ENCODE peak calls at places on chromosomes 2 and 18, in seven cellular contexts. L, C, P, D, Q, U and R are unnamed samples. For H3K4me1, the result is how much of the 10 kb centered on the place peaks cover.

GRCh38 chr2:163934134-163934533 is 198.3 kb upstream of the FIGN start:
- DNase-seq in L (no peak), C (no peak), P (no peak), D (no peak), Q (no peak), U (peak), R (no peak)

GRCh38 chr2:191315365-191315752 is 70.2 kb downstream of the MYO1B start:
- DNase-seq in L (no peak), C (no peak), P (no peak), D (no peak), Q (no peak), U (no peak), R (no peak)

GRCh38 chr2:174333502-174334277 is 1.1 kb upstream of the SP9 start:
- DNase-seq in L (peak), C (no peak), P (peak), D (peak), Q (peak), U (no peak), R (peak)

GRCh38 chr2:39778775-39779751 is at the start of gene THUMPD2:
- DNase-seq in L (peak), C (peak), P (peak), D (peak), Q (peak), U (peak), R (peak)

GRCh38 chr2:18752667-18753422 is 163.5 kb upstream of the NT5C1B start:
- DNase-seq in L (no peak), C (peak), P (no peak), D (no peak), Q (peak), U (no peak), R (no peak)

GRCh38 chr2:143948710-143949109 is 571.2 kb downstream of the ZEB2 start:
- DNase-seq in L (no peak), C (peak), P (no peak), D (no peak), Q (no peak), U (no peak), R (no peak)

GRCh38 chr2:136932700-136933099 is 167.4 kb downstream of the THSD7B start:
- DNase-seq in L (peak), C (no peak), P (peak), D (peak), Q (no peak), U (peak), R (peak)

GRCh38 chr2:68911714-68912510 is 40.7 kb upstream of the BMP10 start:
- DNase-seq in L (no peak), C (no peak), P (no peak), D (no peak), Q (no peak), U (no peak), R (no peak)

GRCh38 chr18:28284132-28284531 is 107.2 kb upstream of the CDH2 start:
- DNase-seq in L (no peak), C (peak), P (no peak), D (no peak), Q (peak), U (no peak), R (no peak)

GRCh38 chr2:222264791-222265320 is 33.9 kb downstream of the PAX3 start:
- DNase-seq in L (no peak), C (no peak), P (no peak), D (no peak), Q (no peak), U (no peak), R (no peak)

GRCh38 chr2:31688282-31688681 is 107.5 kb upstream of the SRD5A2 start:
- DNase-seq in L (no peak), C (no peak), P (peak), D (no peak), Q (peak), U (peak), R (no peak)

DNA sequence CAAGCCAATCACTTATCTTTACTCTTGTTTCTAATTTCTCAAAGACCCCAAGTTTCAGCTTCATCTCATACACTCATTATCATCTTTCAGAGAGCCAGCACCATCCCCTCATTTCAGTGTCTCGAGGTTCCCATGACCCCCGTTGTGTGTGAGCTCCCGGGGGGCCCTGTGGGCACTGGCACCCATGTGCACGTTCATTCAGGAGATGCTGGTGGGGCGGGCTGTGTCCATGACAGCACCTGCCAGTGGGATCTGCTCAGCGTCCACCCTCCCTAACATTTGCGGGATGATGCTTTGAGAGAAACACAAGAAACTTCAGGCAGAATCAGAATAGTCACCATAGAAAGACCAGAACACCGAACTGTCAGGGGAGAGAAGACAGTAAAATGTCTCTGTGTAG is 120.5 kb downstream of the MBP start:
- DNase-seq in L (no peak), C (no peak), P (no peak), D (no peak), Q (no peak), U (no peak), R (no peak)
- H3K4me1 ChIP-seq in L (under half), C (under half), P (under half), D (under half), Q (under half), U (under half), R (under half)

DNA sequence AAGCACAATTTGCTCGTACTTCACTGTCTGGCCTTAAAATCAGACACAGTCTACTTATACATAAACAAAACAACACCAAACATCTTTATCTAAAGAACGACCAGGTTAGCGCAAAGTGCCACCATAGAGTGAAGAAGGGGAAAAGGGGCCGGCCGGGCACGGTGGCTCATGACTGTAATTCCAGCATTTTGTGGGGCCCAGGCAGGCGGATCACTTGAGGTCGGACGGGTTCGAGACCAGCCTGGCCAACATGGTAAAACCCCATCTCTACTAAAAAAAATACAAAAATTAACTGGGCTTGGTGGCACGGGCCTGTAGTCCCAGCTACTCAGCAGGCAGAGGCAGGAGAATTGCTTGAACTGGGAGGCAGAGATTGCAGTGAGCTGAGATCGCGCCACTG is 118.5 kb upstream of the RIOK3 start:
- DNase-seq in L (no peak), C (no peak), P (no peak), D (no peak), Q (no peak), U (no peak), R (no peak)
- H3K4ac ChIP-seq in L (no peak), C (no peak), P (no peak), D (no peak), Q (no peak), U (no peak), R (no peak)

GRCh38 chr2:207967121-207967520 is 58.2 kb downstream of the PLEKHM3 start:
- DNase-seq in L (no peak), C (no peak), P (peak), D (no peak), Q (no peak), U (no peak), R (no peak)
- H3K4me1 ChIP-seq in L (under half), C (under half), P (under half), D (under half), Q (under half), U (under half), R (under half)

GRCh38 chr18:48003426-48004349 is 73.2 kb upstream of the SMAD2 start:
- DNase-seq in L (no peak), C (no peak), P (peak), D (no peak), Q (peak), U (peak), R (no peak)

GRCh38 chr18:48002933-48003365 is 72.5 kb upstream of the SMAD2 start:
- DNase-seq in L (no peak), C (peak), P (peak), D (no peak), Q (peak), U (peak), R (no peak)

GRCh38 chr18:48007381-48007780 is 76.9 kb upstream of the SMAD2 start:
- DNase-seq in L (no peak), C (no peak), P (no peak), D (no peak), Q (no peak), U (no peak), R (no peak)

GRCh38 chr18:48006415-48007175 is 76.1 kb upstream of the SMAD2 start:
- DNase-seq in L (no peak), C (no peak), P (no peak), D (no peak), Q (no peak), U (no peak), R (no peak)

GRCh38 chr18:48004577-48004976 is 74.1 kb upstream of the SMAD2 start:
- DNase-seq in L (no peak), C (no peak), P (no peak), D (no peak), Q (no peak), U (no peak), R (no peak)
- H3K4ac ChIP-seq in L (no peak), C (no peak), P (no peak), D (no peak), Q (no peak), U (no peak), R (no peak)

GRCh38 chr2:156399224-156399949 is 36.8 kb upstream of the GPD2 start:
- DNase-seq in L (peak), C (peak), P (peak), D (no peak), Q (peak), U (no peak), R (no peak)
- H3K4me1 ChIP-seq in L (under half), C (under half), P (under half), D (under half), Q (under half), U (under half), R (under half)